ENCODE peak calls at places on chromosomes 6 and 20, in six cellular contexts. One of them, this sample, is unnamed.

GRCh38 chr20:17992847-17993508 is 24.2 kb downstream of the MGME1 start:
- DNase-seq in cardiac fibroblast: peak
- DNase-seq in PC-9: no peak
- DNase-seq in fibroblast of lung: peak
- DNase-seq in right atrium auricular region: no peak
- DNase-seq in upper lobe of right lung: no peak
- DNase-seq in this sample: no peak

GRCh38 chr6:109743739-109744138 is 52.6 kb downstream of the FIG4 start:
- DNase-seq in cardiac fibroblast: peak
- DNase-seq in right atrium auricular region: no peak
- DNase-seq in PC-9: peak
- DNase-seq in upper lobe of right lung: no peak
- DNase-seq in fibroblast of lung: peak
- DNase-seq in this sample: peak

GRCh38 chr6:113805836-113806500 is 51.2 kb upstream of the MARCKS start:
- DNase-seq in fibroblast of lung: no peak
- DNase-seq in PC-9: no peak
- DNase-seq in right atrium auricular region: no peak
- DNase-seq in upper lobe of right lung: no peak
- DNase-seq in cardiac fibroblast: no peak
- DNase-seq in this sample: no peak

GRCh38 chr20:6768228-6769185 is 1.0 kb downstream of the BMP2 start:
- DNase-seq in fibroblast of lung: peak
- DNase-seq in PC-9: no peak
- DNase-seq in upper lobe of right lung: peak
- DNase-seq in cardiac fibroblast: peak
- DNase-seq in right atrium auricular region: peak
- DNase-seq in this sample: peak

GRCh38 chr6:52301326-52301725 is 16.8 kb upstream of the MCM3 start:
- DNase-seq in PC-9: no peak
- DNase-seq in cardiac fibroblast: no peak
- DNase-seq in upper lobe of right lung: no peak
- DNase-seq in right atrium auricular region: no peak
- DNase-seq in fibroblast of lung: no peak
- DNase-seq in this sample: no peak

GRCh38 chr20:41327178-41327577 is 9.6 kb upstream of the ZHX3 start:
- DNase-seq in fibroblast of lung: no peak
- DNase-seq in upper lobe of right lung: no peak
- DNase-seq in cardiac fibroblast: no peak
- DNase-seq in right atrium auricular region: no peak
- DNase-seq in PC-9: no peak
- DNase-seq in this sample: no peak

GRCh38 chr20:2006452-2007381 is 12.9 kb upstream of the PDYN start:
- DNase-seq in fibroblast of lung: peak
- DNase-seq in upper lobe of right lung: no peak
- DNase-seq in right atrium auricular region: no peak
- DNase-seq in PC-9: no peak
- DNase-seq in cardiac fibroblast: peak
- DNase-seq in this sample: peak

GRCh38 chr20:17895641-17896246 is 72.8 kb downstream of the SNX5 start:
- DNase-seq in right atrium auricular region: peak
- DNase-seq in fibroblast of lung: peak
- DNase-seq in PC-9: peak
- DNase-seq in upper lobe of right lung: peak
- DNase-seq in cardiac fibroblast: peak
- DNase-seq in this sample: peak

GRCh38 chr20:44537993-44538392 is 16.1 kb upstream of the SERINC3 start:
- DNase-seq in right atrium auricular region: no peak
- DNase-seq in PC-9: no peak
- DNase-seq in fibroblast of lung: no peak
- DNase-seq in upper lobe of right lung: no peak
- DNase-seq in cardiac fibroblast: peak
- DNase-seq in this sample: no peak

GRCh38 chr20:52593634-52594033 is 378.5 kb upstream of the TSHZ2 start:
- DNase-seq in fibroblast of lung: no peak
- DNase-seq in upper lobe of right lung: no peak
- DNase-seq in PC-9: no peak
- DNase-seq in right atrium auricular region: no peak
- DNase-seq in cardiac fibroblast: no peak
- DNase-seq in this sample: no peak

GRCh38 chr6:124963416-124964083 is 1.3 kb downstream of the RNF217 start:
- DNase-seq in right atrium auricular region: no peak
- DNase-seq in fibroblast of lung: peak
- DNase-seq in upper lobe of right lung: no peak
- DNase-seq in cardiac fibroblast: peak
- DNase-seq in PC-9: peak
- DNase-seq in this sample: peak

GRCh38 chr20:63689046-63690000 is 7.1 kb upstream of the TNFRSF6B start:
- DNase-seq in upper lobe of right lung: no peak
- DNase-seq in cardiac fibroblast: no peak
- DNase-seq in PC-9: peak
- DNase-seq in fibroblast of lung: no peak
- DNase-seq in right atrium auricular region: no peak
- DNase-seq in this sample: no peak
- TF ChIP-seq CTCF in upper lobe of right lung: no peak
- TF ChIP-seq CTCF in cardiac fibroblast: no peak
- TF ChIP-seq CTCF in PC-9: no peak
- TF ChIP-seq CTCF in fibroblast of lung: no peak
- TF ChIP-seq CTCF in right atrium auricular region: no peak
- TF ChIP-seq CTCF in this sample: no peak

GRCh38 chr6:39193201-39193791 is 36.0 kb downstream of the KCNK5 start:
- DNase-seq in upper lobe of right lung: no peak
- DNase-seq in PC-9: peak
- DNase-seq in right atrium auricular region: no peak
- DNase-seq in fibroblast of lung: no peak
- DNase-seq in cardiac fibroblast: no peak
- DNase-seq in this sample: no peak

GRCh38 chr6:39190545-39191235 is 38.6 kb downstream of the KCNK5 start:
- DNase-seq in cardiac fibroblast: no peak
- DNase-seq in fibroblast of lung: no peak
- DNase-seq in upper lobe of right lung: no peak
- DNase-seq in right atrium auricular region: no peak
- DNase-seq in PC-9: no peak
- DNase-seq in this sample: no peak

GRCh38 chr6:39189915-39190544 is 39.2 kb downstream of the KCNK5 start:
- DNase-seq in right atrium auricular region: peak
- DNase-seq in PC-9: no peak
- DNase-seq in upper lobe of right lung: peak
- DNase-seq in cardiac fibroblast: no peak
- DNase-seq in fibroblast of lung: no peak
- DNase-seq in this sample: no peak

GRCh38 chr6:39192736-39193135 is 36.5 kb downstream of the KCNK5 start:
- DNase-seq in cardiac fibroblast: no peak
- DNase-seq in right atrium auricular region: no peak
- DNase-seq in upper lobe of right lung: no peak
- DNase-seq in fibroblast of lung: no peak
- DNase-seq in PC-9: no peak
- DNase-seq in this sample: no peak

GRCh38 chr6:39191236-39191930 is 37.9 kb downstream of the KCNK5 start:
- DNase-seq in upper lobe of right lung: no peak
- DNase-seq in PC-9: peak
- DNase-seq in right atrium auricular region: no peak
- DNase-seq in cardiac fibroblast: no peak
- DNase-seq in fibroblast of lung: no peak
- DNase-seq in this sample: no peak
- TF ChIP-seq CTCF in upper lobe of right lung: no peak
- TF ChIP-seq CTCF in PC-9: no peak
- TF ChIP-seq CTCF in right atrium auricular region: no peak
- TF ChIP-seq CTCF in cardiac fibroblast: no peak
- TF ChIP-seq CTCF in fibroblast of lung: no peak
- TF ChIP-seq CTCF in this sample: no peak

GRCh38 chr6:44789790-44790189 is 402.3 kb downstream of the CDC5L start:
- DNase-seq in PC-9: no peak
- DNase-seq in cardiac fibroblast: no peak
- DNase-seq in fibroblast of lung: no peak
- DNase-seq in upper lobe of right lung: no peak
- DNase-seq in right atrium auricular region: no peak
- DNase-seq in this sample: no peak
- TF ChIP-seq CTCF in PC-9: no peak
- TF ChIP-seq CTCF in cardiac fibroblast: no peak
- TF ChIP-seq CTCF in fibroblast of lung: no peak
- TF ChIP-seq CTCF in upper lobe of right lung: no peak
- TF ChIP-seq CTCF in right atrium auricular region: no peak
- TF ChIP-seq CTCF in this sample: no peak

GRCh38 chr6:22907085-22907484 is 337.7 kb downstream of the HDGFL1 start:
- DNase-seq in upper lobe of right lung: no peak
- DNase-seq in right atrium auricular region: no peak
- DNase-seq in PC-9: no peak
- DNase-seq in cardiac fibroblast: no peak
- DNase-seq in fibroblast of lung: no peak
- DNase-seq in this sample: no peak

GRCh38 chr6:22904413-22904812 is 335.0 kb downstream of the HDGFL1 start:
- DNase-seq in right atrium auricular region: no peak
- DNase-seq in fibroblast of lung: peak
- DNase-seq in cardiac fibroblast: no peak
- DNase-seq in upper lobe of right lung: no peak
- DNase-seq in PC-9: no peak
- DNase-seq in this sample: peak

GRCh38 chr6:22910370-22910769 is 341.0 kb downstream of the HDGFL1 start:
- DNase-seq in upper lobe of right lung: no peak
- DNase-seq in PC-9: no peak
- DNase-seq in fibroblast of lung: no peak
- DNase-seq in right atrium auricular region: no peak
- DNase-seq in cardiac fibroblast: no peak
- DNase-seq in this sample: no peak

DNA sequence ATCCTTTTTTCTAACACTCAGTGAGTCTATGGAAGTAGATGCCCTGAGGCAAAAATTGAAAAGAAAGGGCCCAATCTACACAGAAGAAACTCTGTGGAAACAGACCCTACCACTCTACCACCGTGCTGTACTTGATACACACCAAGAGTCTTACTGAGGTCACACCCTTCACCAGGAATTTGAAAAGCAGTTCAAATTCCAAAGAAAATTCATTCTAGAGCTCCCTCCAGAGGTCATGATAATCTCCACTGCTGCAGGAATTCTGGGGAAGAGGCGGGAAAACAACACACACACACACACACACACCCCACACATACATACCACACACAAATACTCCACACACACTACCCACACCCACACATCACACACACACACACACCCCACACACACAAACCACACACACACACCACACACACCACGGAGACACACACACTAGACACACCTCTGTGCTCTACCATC is 336.8 kb downstream of the HDGFL1 start:
- DNase-seq in fibroblast of lung: peak
- DNase-seq in right atrium auricular region: no peak
- DNase-seq in cardiac fibroblast: peak
- DNase-seq in upper lobe of right lung: no peak
- DNase-seq in PC-9: no peak
- DNase-seq in this sample: peak
- TF ChIP-seq CTCF in fibroblast of lung: peak
- TF ChIP-seq CTCF in right atrium auricular region: peak
- TF ChIP-seq CTCF in cardiac fibroblast: peak
- TF ChIP-seq CTCF in upper lobe of right lung: peak
- TF ChIP-seq CTCF in PC-9: peak
- TF ChIP-seq CTCF in this sample: peak

GRCh38 chr20:15835811-15836210 is 737.4 kb downstream of the KIF16B start:
- DNase-seq in upper lobe of right lung: no peak
- DNase-seq in right atrium auricular region: no peak
- DNase-seq in PC-9: no peak
- DNase-seq in fibroblast of lung: no peak
- DNase-seq in cardiac fibroblast: no peak
- DNase-seq in this sample: no peak
- TF ChIP-seq CTCF in upper lobe of right lung: no peak
- TF ChIP-seq CTCF in right atrium auricular region: no peak
- TF ChIP-seq CTCF in PC-9: no peak
- TF ChIP-seq CTCF in fibroblast of lung: no peak
- TF ChIP-seq CTCF in cardiac fibroblast: no peak
- TF ChIP-seq CTCF in this sample: no peak

This sample was measured in astrocyte of the spinal cord.